ENCODE peak calls at places on chromosome 9, in six cellular contexts. E, C, A, D, X and B are unnamed samples.

GRCh38 chr9:118578467-118578866 is 790.8 kb downstream of the BRINP1 start:
- DNase-seq in E (no peak), D (no peak), C (no peak), A (no peak), X (peak; percentile 65), B (no peak)

GRCh38 chr9:122001491-122002201 is 91.5 kb downstream of the TTLL11 start:
- DNase-seq in E (no peak), C (peak; percentile 24), D (no peak), X (no peak), A (peak; percentile 47), B (no peak)

GRCh38 chr9:23309800-23310199 is 516.2 kb downstream of the ELAVL2 start:
- DNase-seq in A (no peak), C (no peak), X (no peak), E (no peak), D (no peak), B (no peak)

GRCh38 chr9:136239963-136240330 is 5.7 kb downstream of the QSOX2 start:
- DNase-seq in X (no peak), C (no peak), E (no peak), A (no peak), D (no peak), B (no peak)

GRCh38 chr9:115167175-115167574 is 49.2 kb upstream of the TNC start:
- DNase-seq in C (peak; percentile 79), A (no peak), X (peak; percentile 72), D (peak; percentile 34), E (no peak), B (no peak)

GRCh38 chr9:85541876-85542275 is 199.9 kb downstream of the AGTPBP1 start:
- DNase-seq in E (no peak), A (no peak), X (no peak), C (no peak), D (peak; percentile 79), B (no peak)

GRCh38 chr9:133726401-133727276 is 11.5 kb downstream of the SARDH start:
- DNase-seq in C (peak; percentile 50), E (peak; percentile 68), D (peak; percentile 64), X (peak; percentile 60), A (no peak), B (no peak)

GRCh38 chr9:121075251-121076036 is 689 bp downstream of the CNTRL start:
- DNase-seq in X (no peak), D (peak; percentile 17), E (no peak), C (peak; percentile 8), A (no peak), B (no peak)

GRCh38 chr9:136587944-136588662 is 42.3 kb upstream of the NOTCH1 start:
- DNase-seq in C (no peak), D (no peak), E (peak; percentile 94), X (peak; percentile 53), A (peak; percentile 91), B (peak; percentile 77)

GRCh38 chr9:129333961-129334743 is 156.1 kb upstream of the IER5L start:
- DNase-seq in E (peak; percentile 99), D (peak; percentile 99), C (peak; percentile 92), A (peak; percentile 87), X (peak; percentile 96), B (peak; percentile 80)

GRCh38 chr9:76223749-76224340 is 170.4 kb downstream of the RFK start:
- DNase-seq in C (peak; percentile 77), D (peak; percentile 95), X (peak; percentile 17), E (no peak), A (no peak), B (no peak)

GRCh38 chr9:15927131-15927530 is 374.3 kb downstream of the CCDC171 start:
- DNase-seq in C (peak; percentile 24), A (no peak), E (no peak), X (no peak), D (no peak), B (no peak)

GRCh38 chr9:8078641-8079140 is 279.1 kb upstream of the DMAC1 start:
- DNase-seq in E (no peak), A (no peak), X (no peak), D (no peak), C (no peak), B (no peak)

GRCh38 chr9:114681594-114682332 is at the start of gene TEX48:
- DNase-seq in X (peak; percentile 66), A (peak; percentile 84), D (peak; percentile 81), E (peak; percentile 85), C (peak; percentile 74), B (peak; percentile 35)

GRCh38 chr9:133585481-133586367 is 23.5 kb downstream of the FAM163B start:
- DNase-seq in X (peak; percentile 18), D (no peak), C (no peak), A (peak; percentile 68), E (no peak), B (no peak)

GRCh38 chr9:77469515-77470197 is 178.5 kb downstream of the GNA14 start:
- DNase-seq in A (no peak), D (peak; percentile 13), E (no peak), X (no peak), C (no peak), B (no peak)

GRCh38 chr9:113546566-113546965 is 83.0 kb downstream of the RGS3 start:
- DNase-seq in X (no peak), E (no peak), D (no peak), A (no peak), C (no peak), B (no peak)

GRCh38 chr9:128092199-128092977 is 24.4 kb downstream of the SLC25A25 start:
- DNase-seq in X (no peak), D (no peak), C (no peak), A (no peak), E (no peak), B (no peak)

GRCh38 chr9:120755827-120756434 is 37.3 kb downstream of the FBXW2 start:
- DNase-seq in C (peak; percentile 34), X (peak; percentile 60), E (peak; percentile 50), A (peak; percentile 85), D (peak; percentile 88), B (peak; percentile 71)

GRCh38 chr9:124350485-124351263 is 64.6 kb downstream of the PSMB7 start:
- DNase-seq in X (no peak), A (no peak), D (no peak), E (no peak), C (no peak), B (no peak)

GRCh38 chr9:130173462-130173876 is 1.3 kb downstream of the NCS1 start:
- DNase-seq in C (peak; percentile 28), X (no peak), A (peak; percentile 64), E (no peak), D (no peak), B (no peak)

GRCh38 chr9:110048976-110049698 is 158.8 kb downstream of the C9orf152 start:
- DNase-seq in E (peak; percentile 41), D (peak; percentile 69), X (peak; percentile 57), C (no peak), A (peak; percentile 60), B (no peak)

GRCh38 chr9:137454145-137454505 is 5.0 kb downstream of the NSMF start:
- DNase-seq in C (no peak), E (peak; percentile 80), X (no peak), A (peak; percentile 86), D (no peak), B (peak; percentile 76)

GRCh38 chr9:133170716-133171115 is 7.0 kb upstream of the GBGT1 start:
- DNase-seq in D (no peak), E (no peak), X (no peak), A (no peak), C (no peak), B (no peak)

GRCh38 chr9:91515074-91515687 is 91.5 kb upstream of the NFIL3 start:
- DNase-seq in A (no peak), C (peak; percentile 96), E (no peak), D (peak; percentile 26), X (peak; percentile 90), B (no peak)

GRCh38 chr9:69671904-69672827 is at the start of gene APBA1:
- DNase-seq in E (peak; percentile 63), C (peak; percentile 56), X (peak; percentile 61), D (peak; percentile 60), A (peak; percentile 80), B (peak; percentile 61)

GRCh38 chr9:111000202-111000601 is 38.1 kb downstream of the LPAR1 start:
- DNase-seq in D (no peak), E (no peak), C (no peak), A (no peak), X (no peak), B (no peak)

GRCh38 chr9:129336601-129337286 is 158.7 kb upstream of the IER5L start:
- DNase-seq in C (peak; percentile 55), X (peak; percentile 70), A (peak; percentile 67), E (peak; percentile 62), D (no peak), B (no peak)

GRCh38 chr9:116116411-116116810 is 37.2 kb upstream of the PAPPA start:
- DNase-seq in D (no peak), E (no peak), A (no peak), C (no peak), X (no peak), B (no peak)

GRCh38 chr9:87085521-87085920 is 138.2 kb upstream of the GAS1 start:
- DNase-seq in E (no peak), X (no peak), A (no peak), C (no peak), D (no peak), B (no peak)
- H3K14ac ChIP-seq in E (no peak overlapping the region), X (no peak overlapping the region), A (no peak overlapping the region), C (no peak overlapping the region), D (no peak overlapping the region), B (no peak overlapping the region)

GRCh38 chr9:97848582-97849237 is 4.3 kb upstream of the FOXE1 start:
- DNase-seq in D (no peak), X (no peak), C (peak; percentile 3), E (peak; percentile 46), A (no peak), B (no peak)
- H2AK5ac ChIP-seq in D (no peak overlapping the region), X (no peak overlapping the region), C (no peak overlapping the region), E (no peak overlapping the region), A (no peak overlapping the region), B (peak overlapping the region; percentile 33)

GRCh38 chr9:81396528-81396927 is 292.8 kb downstream of the TLE1 start:
- DNase-seq in D (no peak), E (no peak), X (peak; percentile 44), C (no peak), A (no peak), B (no peak)
- H3K14ac ChIP-seq in D (no peak overlapping the region), E (no peak overlapping the region), X (no peak overlapping the region), C (no peak overlapping the region), A (no peak overlapping the region), B (no peak overlapping the region)

GRCh38 chr9:83979812-83980394 is at the start of gene HNRNPK:
- DNase-seq in C (peak; percentile 98), A (peak; percentile 99), X (peak; percentile 98), E (peak; percentile 97), D (peak; percentile 100), B (peak; percentile 99)
- H2AK5ac ChIP-seq in C (peak within 1 kb of the TSS; percentile 100), A (peak within 1 kb of the TSS; percentile 100), X (peak within 1 kb of the TSS; percentile 100), E (peak within 1 kb of the TSS; percentile 90), D (peak within 1 kb of the TSS; percentile 48), B (peak within 1 kb of the TSS; percentile 100)

DNA sequence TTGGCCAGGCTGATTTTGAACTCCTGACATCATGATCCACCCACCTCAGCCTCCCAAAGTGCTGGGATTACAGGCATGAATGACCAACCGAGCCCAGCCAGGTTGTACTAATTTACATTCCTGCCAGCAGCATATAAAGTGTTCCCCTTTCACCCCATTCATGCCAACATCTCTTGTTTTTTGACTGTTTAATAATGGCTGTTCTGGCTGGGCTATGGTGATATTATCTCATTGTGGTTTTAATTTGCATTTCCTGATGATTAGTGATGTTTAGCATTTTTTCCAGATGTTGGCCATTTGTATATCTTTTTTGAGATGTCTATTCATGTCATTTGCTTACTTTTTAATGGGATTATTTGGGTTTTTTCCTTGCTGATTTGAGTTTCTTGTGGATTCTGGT is 87.3 kb downstream of the INVS start:
- DNase-seq in C (no peak), X (no peak), E (no peak), A (no peak), D (no peak), B (no peak)
- H3K14ac ChIP-seq in C (no peak overlapping the region), X (no peak overlapping the region), E (no peak overlapping the region), A (no peak overlapping the region), D (no peak overlapping the region), B (no peak overlapping the region)